ENCODE peak calls at places on chromosomes 12 and 14, in five cellular contexts. Y, S, I, C and D are unnamed samples.

GRCh38 chr12:46514886-46515285 is 142.3 kb upstream of the SLC38A2 start:
- DNase-seq in Y (no peak), S (no peak), C (no peak), I (no peak), D (no peak)

GRCh38 chr14:52339262-52339661 is 25.1 kb downstream of the PTGER2 start:
- DNase-seq in I (no peak), Y (no peak), C (no peak), S (no peak), D (no peak)

GRCh38 chr12:54352891-54353874 is 11.1 kb downstream of the GPR84 start:
- DNase-seq in S (peak), Y (peak), I (no peak), C (no peak), D (no peak)

GRCh38 chr12:119198440-119198839 is 19.7 kb downstream of the HSPB8 start:
- DNase-seq in I (no peak), Y (no peak), S (no peak), C (no peak), D (no peak)

GRCh38 chr12:116135209-116135930 is 142.1 kb downstream of the MED13L start:
- DNase-seq in Y (no peak), C (no peak), S (no peak), I (no peak), D (no peak)

GRCh38 chr12:121060149-121061001 is 21.3 kb upstream of the OASL start:
- DNase-seq in C (no peak), Y (peak), I (peak), S (no peak), D (no peak)

GRCh38 chr12:95582230-95583058 is 31.2 kb upstream of the USP44 start:
- DNase-seq in Y (no peak), C (no peak), I (no peak), S (no peak), D (no peak)

GRCh38 chr12:28583771-28584261 is 393.6 kb downstream of the CCDC91 start:
- DNase-seq in S (no peak), I (no peak), Y (no peak), C (peak), D (no peak)

GRCh38 chr12:67681145-67681778 is 32.7 kb downstream of the DYRK2 start:
- DNase-seq in Y (no peak), C (peak), S (peak), I (no peak), D (no peak)

GRCh38 chr14:42378274-42378673 is 771.6 kb downstream of the LRFN5 start:
- DNase-seq in C (no peak), Y (no peak), S (no peak), I (no peak), D (no peak)
- TF ChIP-seq CTCF in C (no peak), Y (no peak), S (no peak), I (no peak), D (no peak)

GRCh38 chr12:5476356-5476755 is 44.4 kb downstream of the NTF3 start:
- DNase-seq in S (no peak), Y (no peak), C (no peak), I (no peak), D (no peak)

GRCh38 chr12:5478081-5478706 is 46.3 kb downstream of the NTF3 start:
- DNase-seq in I (no peak), C (no peak), Y (no peak), S (no peak), D (no peak)

GRCh38 chr12:5470221-5470620 is 38.3 kb downstream of the NTF3 start:
- DNase-seq in Y (no peak), I (no peak), S (no peak), C (no peak), D (no peak)

GRCh38 chr12:5467941-5468340 is 36.0 kb downstream of the NTF3 start:
- DNase-seq in S (no peak), Y (no peak), C (no peak), I (no peak), D (no peak)

GRCh38 chr12:5473076-5473475 is 41.2 kb downstream of the NTF3 start:
- DNase-seq in S (no peak), C (no peak), Y (no peak), I (no peak), D (no peak)
- TF ChIP-seq CTCF in S (no peak), C (no peak), Y (no peak), I (no peak), D (no peak)

DNA sequence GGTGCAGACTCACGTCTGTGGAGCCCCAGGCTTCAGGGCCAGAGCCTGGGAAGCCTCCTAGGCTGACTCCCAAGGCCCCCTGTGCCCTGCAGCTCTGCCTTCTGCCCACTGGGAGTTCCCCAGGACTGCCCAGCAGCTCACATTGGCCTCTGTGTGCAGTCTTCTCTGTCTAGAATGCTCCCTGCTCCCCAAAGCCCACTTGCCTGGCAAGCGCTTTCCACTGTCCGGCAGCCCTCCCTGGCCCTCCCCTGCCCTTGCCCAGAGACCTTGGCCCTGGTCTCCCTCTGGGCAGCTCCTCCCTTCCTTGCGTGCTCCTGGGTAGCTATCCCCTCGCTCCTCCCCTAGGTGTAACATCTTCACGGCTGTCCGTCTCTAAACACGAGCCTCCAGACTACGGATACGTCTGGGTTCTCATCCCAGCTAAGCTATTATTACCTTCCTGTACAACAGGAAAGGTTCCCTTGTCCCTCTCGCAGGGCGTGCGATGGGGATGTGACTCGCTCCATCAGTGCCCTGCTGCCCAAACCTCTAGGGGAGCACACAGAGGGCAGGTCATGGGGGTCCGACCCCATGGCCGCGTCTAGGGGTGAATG is 325.5 kb upstream of the RTL1 start:
- DNase-seq in I (peak), C (no peak), Y (no peak), S (no peak), D (no peak)
- TF ChIP-seq CTCF in I (no peak), C (no peak), Y (no peak), S (peak), D (peak)

DNA sequence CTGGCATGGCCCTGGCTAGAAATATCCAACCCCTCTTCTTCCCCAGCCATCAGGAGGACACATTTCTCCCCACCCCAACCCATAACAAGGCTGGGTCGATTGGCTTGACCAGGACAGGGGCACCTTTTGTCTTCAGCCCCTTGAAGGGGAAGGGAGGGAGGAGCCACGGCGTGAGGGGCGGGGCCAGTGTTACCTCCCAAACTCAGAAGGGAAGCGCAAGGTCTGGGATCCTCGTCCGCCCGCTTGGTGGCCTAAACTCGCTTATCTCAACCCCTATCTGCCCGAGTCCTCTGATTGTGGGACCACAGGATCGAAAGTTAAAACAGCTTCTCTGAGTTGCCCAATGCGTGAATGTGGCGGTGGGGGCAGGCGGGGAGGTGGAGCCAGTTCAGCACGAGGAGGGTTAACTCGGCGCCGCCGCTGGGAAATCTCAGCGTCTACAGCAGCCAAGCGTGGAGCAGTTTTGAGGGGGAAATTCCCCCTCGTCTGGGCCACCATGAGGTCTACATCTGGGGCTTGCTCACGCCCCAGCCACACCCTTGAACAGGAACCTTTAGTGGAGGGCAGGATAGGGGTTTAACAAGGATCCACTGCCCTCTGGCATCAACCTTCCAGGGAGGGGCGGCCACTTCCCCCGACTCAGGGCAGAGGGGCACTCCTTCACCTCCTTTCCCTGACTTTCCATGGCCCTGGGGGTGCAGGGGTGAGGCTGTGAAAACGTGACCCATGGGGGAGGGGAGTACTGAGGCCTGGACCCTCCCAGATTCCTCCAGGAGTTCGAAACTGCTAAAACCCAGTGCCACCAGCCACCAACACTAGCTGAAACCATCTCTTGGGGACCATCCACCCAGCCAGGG is 745 bp downstream of the STAT6 start:
- DNase-seq in C (no peak), Y (peak), S (peak), I (peak), D (peak)
- TF ChIP-seq CTCF in C (no peak), Y (no peak), S (no peak), I (no peak), D (no peak)

DNA sequence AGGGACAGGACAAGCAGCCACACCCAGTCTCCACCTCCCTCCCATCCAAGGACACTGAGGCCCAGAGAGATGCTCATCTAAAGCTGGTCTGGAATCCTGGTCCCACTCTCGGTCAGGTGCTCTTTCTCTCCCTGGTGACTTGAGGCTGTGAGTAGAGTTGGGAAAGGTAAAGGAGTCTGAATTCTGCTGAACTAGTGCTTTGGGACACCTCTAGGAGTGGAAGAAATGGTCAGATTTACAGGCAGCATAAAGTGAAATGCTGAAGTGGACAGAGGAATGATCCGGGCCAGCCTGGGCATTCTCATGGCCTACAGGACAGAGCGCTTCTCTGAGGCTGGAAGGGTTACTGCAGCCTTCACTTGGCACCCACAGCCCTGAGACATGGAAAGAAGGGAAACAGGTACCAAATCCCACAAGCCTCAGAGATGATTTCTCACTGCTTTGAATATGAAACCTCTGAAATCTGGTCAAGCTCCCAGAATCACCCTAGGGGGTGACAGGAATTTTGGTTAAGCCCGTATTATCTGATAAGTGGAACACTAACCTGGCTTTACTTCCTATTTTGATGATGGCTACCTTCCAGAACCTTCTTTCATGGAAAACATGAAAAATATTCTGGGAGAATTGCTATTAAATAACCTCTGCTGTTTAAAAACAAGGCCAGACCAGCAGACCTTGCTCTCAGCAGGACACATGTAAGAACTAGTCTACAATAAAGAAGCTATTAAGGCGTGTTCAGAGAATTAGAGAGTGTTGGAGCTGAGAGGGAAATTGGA is 281.7 kb downstream of the ZFP36L1 start:
- DNase-seq in I (no peak), C (no peak), Y (no peak), S (peak), D (no peak)
- TF ChIP-seq CTCF in I (no peak), C (no peak), Y (no peak), S (no peak), D (no peak)

GRCh38 chr14:102584871-102585869 is 7.3 kb upstream of the RCOR1 start:
- DNase-seq in Y (no peak), C (no peak), I (peak), S (no peak), D (peak)

GRCh38 chr14:102589761-102590290 is 2.6 kb upstream of the RCOR1 start:
- DNase-seq in I (no peak), S (peak), Y (peak), C (no peak), D (no peak)

GRCh38 chr14:102588821-102589220 is 3.6 kb upstream of the RCOR1 start:
- DNase-seq in C (no peak), Y (no peak), I (no peak), S (no peak), D (no peak)

GRCh38 chr14:102583726-102584125 is 8.7 kb upstream of the RCOR1 start:
- DNase-seq in Y (no peak), I (no peak), S (no peak), C (no peak), D (no peak)

GRCh38 chr14:102586420-102587119 is 5.9 kb upstream of the RCOR1 start:
- DNase-seq in S (no peak), C (peak), I (no peak), Y (no peak), D (no peak)
- TF ChIP-seq CTCF in S (no peak), C (peak), I (no peak), Y (no peak), D (no peak)

GRCh38 chr14:100850841-100851585 is 25.1 kb downstream of the MEG3 start:
- DNase-seq in I (no peak), Y (peak), S (peak), C (no peak), D (no peak)
- TF ChIP-seq CTCF in I (peak), Y (peak), S (peak), C (peak), D (peak)

GRCh38 chr12:103331643-103332042 is 164.1 kb downstream of the C12orf42 start:
- DNase-seq in Y (no peak), I (no peak), C (no peak), S (no peak), D (no peak)
- TF ChIP-seq CTCF in Y (no peak), I (no peak), C (no peak), S (no peak), D (no peak)